ENCODE peak calls at places on chromosomes 7 and 10, in ten cellular contexts. One of them, this sample, is unnamed. For H3K9me3, the result is how much of the 10 kb centered on the place peaks cover.

GRCh38 chr10:82925547-82925946 is 1050.6 kb downstream of the NRG3 start:
- DNase-seq in heart left ventricle: no peak
- DNase-seq in small intestine: no peak
- DNase-seq in fibroblast of lung: peak
- DNase-seq in OCI-LY7: no peak
- DNase-seq in keratinocyte: no peak
- DNase-seq in aorta: no peak
- DNase-seq in colonic mucosa: no peak
- DNase-seq in uterus: no peak
- DNase-seq in H9: no peak
- DNase-seq in this sample: no peak

GRCh38 chr7:103148131-103148993 is 537 bp downstream of the NAPEPLD start:
- DNase-seq in uterus: no peak
- DNase-seq in heart left ventricle: no peak
- DNase-seq in aorta: no peak
- DNase-seq in OCI-LY7: no peak
- DNase-seq in H9: no peak
- DNase-seq in colonic mucosa: peak
- DNase-seq in small intestine: peak
- DNase-seq in fibroblast of lung: peak
- DNase-seq in keratinocyte: no peak
- DNase-seq in this sample: no peak

GRCh38 chr7:17900464-17900863 is 39.8 kb downstream of the SNX13 start:
- DNase-seq in keratinocyte: no peak
- DNase-seq in small intestine: no peak
- DNase-seq in heart left ventricle: no peak
- DNase-seq in OCI-LY7: no peak
- DNase-seq in colonic mucosa: no peak
- DNase-seq in uterus: no peak
- DNase-seq in aorta: no peak
- DNase-seq in H9: no peak
- DNase-seq in fibroblast of lung: no peak
- DNase-seq in this sample: no peak

GRCh38 chr7:135745702-135746312 is 2.8 kb downstream of the FAM180A start:
- DNase-seq in uterus: peak
- DNase-seq in small intestine: peak
- DNase-seq in OCI-LY7: no peak
- DNase-seq in colonic mucosa: peak
- DNase-seq in fibroblast of lung: peak
- DNase-seq in heart left ventricle: peak
- DNase-seq in keratinocyte: peak
- DNase-seq in H9: no peak
- DNase-seq in aorta: peak
- DNase-seq in this sample: peak

GRCh38 chr7:82755705-82756551 is 312.4 kb upstream of the CACNA2D1 start:
- DNase-seq in aorta: no peak
- DNase-seq in small intestine: no peak
- DNase-seq in uterus: no peak
- DNase-seq in heart left ventricle: no peak
- DNase-seq in OCI-LY7: no peak
- DNase-seq in fibroblast of lung: peak
- DNase-seq in colonic mucosa: no peak
- DNase-seq in keratinocyte: no peak
- DNase-seq in H9: no peak
- DNase-seq in this sample: no peak

GRCh38 chr10:122362621-122363020 is 11.9 kb upstream of the PLEKHA1 start:
- DNase-seq in colonic mucosa: no peak
- DNase-seq in keratinocyte: no peak
- DNase-seq in aorta: no peak
- DNase-seq in uterus: no peak
- DNase-seq in small intestine: no peak
- DNase-seq in fibroblast of lung: peak
- DNase-seq in heart left ventricle: no peak
- DNase-seq in OCI-LY7: no peak
- DNase-seq in H9: no peak
- DNase-seq in this sample: no peak

GRCh38 chr10:17220652-17221100 is 7.4 kb upstream of the VIM start:
- DNase-seq in fibroblast of lung: peak
- DNase-seq in OCI-LY7: no peak
- DNase-seq in heart left ventricle: no peak
- DNase-seq in uterus: no peak
- DNase-seq in aorta: no peak
- DNase-seq in keratinocyte: no peak
- DNase-seq in small intestine: no peak
- DNase-seq in H9: no peak
- DNase-seq in colonic mucosa: no peak
- DNase-seq in this sample: no peak

GRCh38 chr10:29501692-29502091 is 133.1 kb downstream of the SVIL start:
- DNase-seq in heart left ventricle: no peak
- DNase-seq in colonic mucosa: no peak
- DNase-seq in aorta: no peak
- DNase-seq in small intestine: no peak
- DNase-seq in H9: no peak
- DNase-seq in fibroblast of lung: peak
- DNase-seq in OCI-LY7: no peak
- DNase-seq in uterus: no peak
- DNase-seq in keratinocyte: peak
- DNase-seq in this sample: no peak

GRCh38 chr10:1395025-1395981 is 339.1 kb downstream of the WDR37 start:
- DNase-seq in fibroblast of lung: no peak
- DNase-seq in H9: no peak
- DNase-seq in colonic mucosa: no peak
- DNase-seq in keratinocyte: no peak
- DNase-seq in heart left ventricle: no peak
- DNase-seq in OCI-LY7: no peak
- DNase-seq in uterus: no peak
- DNase-seq in aorta: no peak
- DNase-seq in small intestine: no peak
- DNase-seq in this sample: no peak

GRCh38 chr10:93917064-93917391 is 23.2 kb downstream of the SLC35G1 start:
- DNase-seq in colonic mucosa: peak
- DNase-seq in OCI-LY7: no peak
- DNase-seq in small intestine: peak
- DNase-seq in H9: peak
- DNase-seq in keratinocyte: no peak
- DNase-seq in uterus: no peak
- DNase-seq in heart left ventricle: no peak
- DNase-seq in aorta: no peak
- DNase-seq in fibroblast of lung: no peak
- DNase-seq in this sample: no peak

GRCh38 chr7:50778189-50778588 is 4.5 kb downstream of the GRB10 start:
- DNase-seq in heart left ventricle: no peak
- DNase-seq in colonic mucosa: no peak
- DNase-seq in H9: no peak
- DNase-seq in OCI-LY7: no peak
- DNase-seq in uterus: no peak
- DNase-seq in small intestine: peak
- DNase-seq in fibroblast of lung: no peak
- DNase-seq in keratinocyte: no peak
- DNase-seq in aorta: no peak
- DNase-seq in this sample: no peak

GRCh38 chr7:155653773-155654172 is 9.3 kb downstream of the RBM33 start:
- DNase-seq in colonic mucosa: no peak
- DNase-seq in fibroblast of lung: peak
- DNase-seq in heart left ventricle: no peak
- DNase-seq in uterus: no peak
- DNase-seq in aorta: no peak
- DNase-seq in H9: no peak
- DNase-seq in keratinocyte: no peak
- DNase-seq in small intestine: no peak
- DNase-seq in OCI-LY7: no peak
- DNase-seq in this sample: no peak

GRCh38 chr10:86699991-86700840 is 31.9 kb downstream of the LDB3 start:
- DNase-seq in aorta: peak
- DNase-seq in OCI-LY7: no peak
- DNase-seq in small intestine: no peak
- DNase-seq in keratinocyte: no peak
- DNase-seq in heart left ventricle: no peak
- DNase-seq in fibroblast of lung: no peak
- DNase-seq in H9: no peak
- DNase-seq in uterus: no peak
- DNase-seq in colonic mucosa: no peak
- DNase-seq in this sample: peak

GRCh38 chr10:86698207-86698940 is 30.1 kb downstream of the LDB3 start:
- DNase-seq in H9: no peak
- DNase-seq in small intestine: no peak
- DNase-seq in keratinocyte: no peak
- DNase-seq in aorta: no peak
- DNase-seq in heart left ventricle: no peak
- DNase-seq in fibroblast of lung: no peak
- DNase-seq in uterus: no peak
- DNase-seq in OCI-LY7: no peak
- DNase-seq in colonic mucosa: no peak
- DNase-seq in this sample: no peak

GRCh38 chr10:86700851-86701617 is 32.7 kb downstream of the LDB3 start:
- DNase-seq in aorta: peak
- DNase-seq in colonic mucosa: no peak
- DNase-seq in small intestine: no peak
- DNase-seq in fibroblast of lung: no peak
- DNase-seq in uterus: no peak
- DNase-seq in heart left ventricle: no peak
- DNase-seq in keratinocyte: no peak
- DNase-seq in H9: no peak
- DNase-seq in OCI-LY7: no peak
- DNase-seq in this sample: peak

GRCh38 chr10:86699125-86699524 is 30.8 kb downstream of the LDB3 start:
- DNase-seq in uterus: no peak
- DNase-seq in fibroblast of lung: no peak
- DNase-seq in aorta: no peak
- DNase-seq in keratinocyte: no peak
- DNase-seq in heart left ventricle: no peak
- DNase-seq in small intestine: no peak
- DNase-seq in H9: no peak
- DNase-seq in colonic mucosa: no peak
- DNase-seq in OCI-LY7: no peak
- DNase-seq in this sample: no peak

GRCh38 chr10:86699541-86699940 is 31.2 kb downstream of the LDB3 start:
- DNase-seq in small intestine: no peak
- DNase-seq in H9: no peak
- DNase-seq in heart left ventricle: no peak
- DNase-seq in keratinocyte: no peak
- DNase-seq in OCI-LY7: no peak
- DNase-seq in fibroblast of lung: no peak
- DNase-seq in colonic mucosa: no peak
- DNase-seq in uterus: no peak
- DNase-seq in aorta: no peak
- DNase-seq in this sample: no peak
- H3K9me3 ChIP-seq in small intestine: under half
- H3K9me3 ChIP-seq in H9: under half
- H3K9me3 ChIP-seq in heart left ventricle: under half
- H3K9me3 ChIP-seq in keratinocyte: under half
- H3K9me3 ChIP-seq in OCI-LY7: under half
- H3K9me3 ChIP-seq in fibroblast of lung: under half
- H3K9me3 ChIP-seq in colonic mucosa: under half
- H3K9me3 ChIP-seq in uterus: under half
- H3K9me3 ChIP-seq in aorta: under half
- H3K9me3 ChIP-seq in this sample: under half

GRCh38 chr10:5393529-5393928 is 11.1 kb downstream of the TUBAL3 start:
- DNase-seq in OCI-LY7: no peak
- DNase-seq in keratinocyte: no peak
- DNase-seq in aorta: no peak
- DNase-seq in colonic mucosa: no peak
- DNase-seq in small intestine: no peak
- DNase-seq in fibroblast of lung: no peak
- DNase-seq in H9: no peak
- DNase-seq in heart left ventricle: no peak
- DNase-seq in uterus: no peak
- DNase-seq in this sample: no peak
- H3K9me3 ChIP-seq in OCI-LY7: under half
- H3K9me3 ChIP-seq in keratinocyte: under half
- H3K9me3 ChIP-seq in aorta: under half
- H3K9me3 ChIP-seq in colonic mucosa: under half
- H3K9me3 ChIP-seq in small intestine: under half
- H3K9me3 ChIP-seq in fibroblast of lung: under half
- H3K9me3 ChIP-seq in H9: under half
- H3K9me3 ChIP-seq in heart left ventricle: under half
- H3K9me3 ChIP-seq in uterus: under half
- H3K9me3 ChIP-seq in this sample: under half

DNA sequence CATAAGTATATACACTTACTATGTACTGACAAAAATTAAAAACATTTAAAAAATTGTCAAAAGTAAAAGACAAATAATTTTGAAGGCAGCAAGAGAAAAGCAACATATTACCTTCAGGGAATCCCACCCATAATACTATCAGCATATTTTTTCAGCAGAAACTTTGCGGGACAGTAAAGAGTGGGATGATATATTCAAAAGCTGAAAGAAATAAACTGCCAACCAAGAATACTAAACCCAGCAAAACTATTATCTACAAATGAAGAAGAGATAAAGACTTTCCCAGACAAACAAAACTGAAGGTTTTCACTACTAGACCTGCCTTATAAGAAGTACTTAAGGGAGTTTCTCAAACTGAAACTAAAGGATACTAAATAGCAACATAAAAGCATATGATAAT is 257.9 kb downstream of the TCF7L2 start:
- DNase-seq in uterus: no peak
- DNase-seq in keratinocyte: no peak
- DNase-seq in H9: no peak
- DNase-seq in heart left ventricle: no peak
- DNase-seq in aorta: no peak
- DNase-seq in fibroblast of lung: no peak
- DNase-seq in OCI-LY7: no peak
- DNase-seq in colonic mucosa: no peak
- DNase-seq in small intestine: no peak
- DNase-seq in this sample: no peak
- H3K9me3 ChIP-seq in uterus: under half
- H3K9me3 ChIP-seq in keratinocyte: under half
- H3K9me3 ChIP-seq in H9: under half
- H3K9me3 ChIP-seq in heart left ventricle: under half
- H3K9me3 ChIP-seq in aorta: under half
- H3K9me3 ChIP-seq in fibroblast of lung: under half
- H3K9me3 ChIP-seq in OCI-LY7: under half
- H3K9me3 ChIP-seq in colonic mucosa: under half
- H3K9me3 ChIP-seq in small intestine: under half
- H3K9me3 ChIP-seq in this sample: under half

DNA sequence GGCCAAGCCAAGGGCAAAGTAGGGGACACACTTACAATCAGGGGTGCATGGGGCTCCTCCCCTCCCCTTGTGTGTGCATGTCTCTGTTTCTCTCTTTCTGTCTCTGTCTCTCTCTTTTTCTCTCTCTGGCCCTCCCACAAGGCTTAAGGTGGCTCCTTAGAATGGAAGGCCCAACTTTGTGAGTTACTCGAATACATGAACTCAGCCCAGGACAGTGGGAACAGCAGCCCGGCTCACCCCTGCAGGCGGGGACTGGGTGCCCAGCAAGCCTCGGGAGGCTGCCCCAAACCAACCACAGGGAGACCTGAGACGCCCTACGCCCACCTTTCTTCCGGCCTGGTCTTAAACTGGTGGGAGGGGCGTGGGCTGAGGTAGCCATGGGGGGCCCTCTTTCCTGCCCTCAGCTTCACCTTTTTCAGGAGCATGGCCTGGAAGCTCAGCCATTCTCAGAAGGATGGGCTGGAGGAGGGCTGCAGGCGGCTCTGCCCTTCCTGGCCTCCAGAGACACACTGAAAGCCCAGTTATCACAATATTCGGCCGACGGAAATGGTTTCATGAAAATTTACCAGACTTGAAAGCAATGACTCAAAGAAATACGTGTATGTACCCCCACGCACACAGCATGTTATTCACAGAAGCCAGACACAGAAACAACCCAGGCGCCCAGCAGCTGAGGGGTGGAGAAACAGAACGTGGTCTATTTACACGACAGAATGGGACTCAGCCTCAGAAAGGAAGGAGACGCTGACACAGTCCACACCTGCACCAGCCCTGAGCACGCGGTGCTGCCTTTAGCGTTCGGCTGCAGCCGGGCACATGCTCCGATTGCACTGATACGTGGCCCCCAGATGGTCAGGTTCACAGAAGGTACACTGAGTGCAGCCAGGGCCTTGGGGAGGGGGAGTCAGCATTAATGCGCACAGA is 229.5 kb downstream of the PTPRN2 start:
- DNase-seq in heart left ventricle: no peak
- DNase-seq in colonic mucosa: no peak
- DNase-seq in OCI-LY7: no peak
- DNase-seq in H9: no peak
- DNase-seq in small intestine: no peak
- DNase-seq in keratinocyte: no peak
- DNase-seq in fibroblast of lung: no peak
- DNase-seq in uterus: no peak
- DNase-seq in aorta: peak
- DNase-seq in this sample: no peak
- H3K9me3 ChIP-seq in heart left ventricle: under half
- H3K9me3 ChIP-seq in colonic mucosa: under half
- H3K9me3 ChIP-seq in OCI-LY7: under half
- H3K9me3 ChIP-seq in H9: under half
- H3K9me3 ChIP-seq in small intestine: under half
- H3K9me3 ChIP-seq in keratinocyte: under half
- H3K9me3 ChIP-seq in fibroblast of lung: under half
- H3K9me3 ChIP-seq in uterus: under half
- H3K9me3 ChIP-seq in aorta: under half
- H3K9me3 ChIP-seq in this sample: under half